ENCODE peak calls at places on chromosomes 6 and 20, in ten cellular contexts. F is ovary, T is pancreas, C is lung, D is cardiac muscle cell, V is lower lobe of right lung, K is endodermal cell, G is left ventricle myocardium inferior, M is A549, U is neural progenitor cell. O is an unnamed sample.

GRCh38 chr6:149783551-149783950 is 34.0 kb downstream of the PCMT1 start:
- DNase-seq in D (no peak), T (no peak), K (no peak), G (no peak), C (no peak), M (no peak), V (no peak), F (no peak), U (no peak), O (no peak)

GRCh38 chr6:53227847-53228246 is 79.2 kb upstream of the GCM1 start:
- DNase-seq in T (no peak), D (no peak), C (no peak), V (no peak), M (no peak), F (no peak), K (no peak), U (no peak), G (no peak), O (no peak)

GRCh38 chr6:37624121-37624520 is 73.6 kb downstream of the MDGA1 start:
- DNase-seq in V (no peak), C (no peak), M (peak; percentile 36), G (no peak), D (no peak), T (no peak), U (no peak), F (no peak), K (peak; percentile 34), O (no peak)

GRCh38 chr6:39451831-39452230 is 129.3 kb upstream of the KCNK16 start:
- DNase-seq in F (no peak), U (peak; percentile 10), K (peak; percentile 59), V (no peak), C (no peak), G (no peak), T (no peak), D (no peak), M (peak; percentile 1), O (no peak)

GRCh38 chr20:4720977-4721349 is 746 bp upstream of the PRND start:
- DNase-seq in F (no peak), K (peak; percentile 64), D (no peak), G (no peak), V (no peak), M (no peak), C (no peak), U (peak; percentile 37), T (no peak), O (no peak)

GRCh38 chr6:169738972-169739529 is 12.3 kb downstream of the DYNLT2 start:
- DNase-seq in C (no peak), U (no peak), T (no peak), K (no peak), V (no peak), G (no peak), D (no peak), M (no peak), F (no peak), O (no peak)

GRCh38 chr6:40376113-40376650 is 211.0 kb downstream of the LRFN2 start:
- DNase-seq in T (no peak), F (no peak), K (no peak), D (no peak), G (no peak), U (no peak), C (no peak), V (no peak), M (no peak), O (no peak)

GRCh38 chr6:13461805-13462204 is 25.6 kb downstream of the GFOD1 start:
- DNase-seq in C (peak; percentile 41), V (peak; percentile 76), G (no peak), T (no peak), F (no peak), D (no peak), U (no peak), M (no peak), K (peak; percentile 48), O (no peak)

GRCh38 chr6:169008641-169009040 is 245.0 kb downstream of the THBS2 start:
- DNase-seq in C (no peak), G (no peak), F (no peak), U (no peak), D (no peak), V (no peak), M (no peak), K (no peak), T (no peak), O (no peak)

GRCh38 chr6:128370072-128370471 is 150.3 kb downstream of the PTPRK start:
- DNase-seq in C (no peak), D (no peak), F (no peak), T (no peak), U (no peak), V (no peak), M (no peak), G (no peak), K (no peak), O (no peak)

GRCh38 chr6:163577404-163577803 is 162.9 kb downstream of the QKI start:
- DNase-seq in V (no peak), K (no peak), U (no peak), M (no peak), T (no peak), F (no peak), C (no peak), D (no peak), G (no peak), O (no peak)

GRCh38 chr6:79307321-79308036 is 73.0 kb upstream of the HMGN3 start:
- DNase-seq in K (no peak), D (no peak), U (no peak), G (no peak), M (no peak), V (no peak), C (no peak), F (no peak), T (no peak), O (no peak)

GRCh38 chr6:83615025-83615999 is 93.6 kb downstream of the SNAP91 start:
- DNase-seq in U (peak; percentile 71), V (no peak), K (peak; percentile 58), M (peak; percentile 36), C (no peak), D (peak; percentile 59), G (no peak), T (no peak), F (no peak), O (no peak)

GRCh38 chr6:11947063-11947462 is 65.0 kb upstream of the HIVEP1 start:
- DNase-seq in G (no peak), K (no peak), M (no peak), V (no peak), F (no peak), C (no peak), T (no peak), D (no peak), U (peak; percentile 21), O (no peak)

DNA sequence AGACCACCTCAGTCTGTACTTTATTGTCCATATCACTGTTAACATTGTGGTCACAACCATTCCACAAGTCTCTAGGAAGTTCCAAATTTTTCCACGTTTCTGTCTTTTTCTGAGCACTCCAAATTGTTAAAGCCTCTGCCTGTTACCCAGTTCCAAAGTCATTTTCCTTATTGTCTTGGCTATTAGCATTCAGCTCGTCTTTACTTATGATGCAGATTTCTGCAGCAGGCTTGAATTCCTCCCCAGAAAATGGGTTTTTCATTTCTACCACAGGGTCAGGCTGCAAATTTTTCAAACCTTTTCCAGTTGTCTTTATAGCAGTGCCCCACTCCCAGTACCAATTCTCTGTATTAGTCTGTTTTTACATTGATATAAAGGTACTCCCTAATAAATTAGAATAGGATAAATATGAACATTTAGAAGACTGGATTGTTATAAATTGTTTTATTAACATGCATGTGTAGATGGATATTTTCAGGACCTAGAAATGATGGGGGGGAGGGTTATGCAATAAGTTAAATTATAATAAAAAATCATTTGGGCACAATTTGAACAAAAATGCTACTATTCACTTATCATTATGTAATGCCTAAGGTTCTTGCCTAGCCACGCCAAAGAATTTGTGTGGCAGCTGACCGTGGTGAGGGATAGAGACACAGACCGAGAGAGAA is 595.3 kb upstream of the ADGRB3 start:
- DNase-seq in T (no peak), F (no peak), M (no peak), C (no peak), D (no peak), G (no peak), K (no peak), U (no peak), V (no peak), O (no peak)
- H3K4me1 ChIP-seq in T (no peaks in the 10 kb centered on the region), F (no peaks in the 10 kb centered on the region), M (no peaks in the 10 kb centered on the region), C (no peaks in the 10 kb centered on the region), D (no peaks in the 10 kb centered on the region), G (no peaks in the 10 kb centered on the region), K (no peaks in the 10 kb centered on the region), U (peaks cover 13% of the 10 kb centered on the region), V (no peaks in the 10 kb centered on the region), O (no peaks in the 10 kb centered on the region)

GRCh38 chr20:36859282-36859555 is 16.7 kb upstream of the TLDC2 start:
- DNase-seq in T (no peak), V (no peak), C (no peak), G (no peak), F (no peak), D (no peak), M (no peak), U (no peak), K (no peak), O (no peak)
- H3K4me1 ChIP-seq in T (no peaks in the 10 kb centered on the region), V (peaks cover 74% of the 10 kb centered on the region), C (peaks cover 11% of the 10 kb centered on the region), G (peaks cover 88% of the 10 kb centered on the region), F (peaks cover 35% of the 10 kb centered on the region), D (peaks cover 27% of the 10 kb centered on the region), M (peaks cover 54% of the 10 kb centered on the region), U (peaks cover 13% of the 10 kb centered on the region), K (peaks cover 21% of the 10 kb centered on the region), O (peaks cover 55% of the 10 kb centered on the region)

GRCh38 chr6:137230547-137230946 is 11.4 kb upstream of the IFNGR1 start:
- DNase-seq in U (no peak), K (no peak), F (no peak), G (no peak), D (no peak), C (no peak), M (no peak), V (no peak), T (no peak), O (no peak)
- H3K4me1 ChIP-seq in U (no peaks in the 10 kb centered on the region), K (no peaks in the 10 kb centered on the region), F (no peaks in the 10 kb centered on the region), G (peaks cover 74% of the 10 kb centered on the region), D (no peaks in the 10 kb centered on the region), C (no peaks in the 10 kb centered on the region), M (peaks cover 32% of the 10 kb centered on the region), V (peaks cover 93% of the 10 kb centered on the region), T (no peaks in the 10 kb centered on the region), O (peaks cover 22% of the 10 kb centered on the region)

DNA sequence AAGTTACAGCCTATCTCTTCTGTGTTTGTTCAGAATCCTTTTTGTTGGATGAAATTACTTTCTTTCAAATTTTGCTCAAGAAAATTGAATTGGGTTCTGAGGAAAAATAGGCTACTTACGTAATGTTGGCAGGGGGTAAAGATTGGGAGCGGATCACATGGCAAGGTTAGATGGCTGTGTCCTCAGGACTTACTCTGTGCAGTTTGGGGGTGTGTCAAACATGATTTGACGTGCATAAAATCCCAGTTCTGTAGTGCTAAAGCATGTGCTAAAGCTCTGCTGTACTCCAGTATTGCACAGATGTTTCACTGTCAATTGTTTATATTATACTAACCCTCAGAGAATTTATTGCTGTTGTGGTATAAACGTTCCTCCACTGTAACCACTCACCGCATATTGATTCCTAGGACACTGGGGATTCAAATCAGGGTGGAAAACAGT is 2.6 kb downstream of the NT5E start:
- DNase-seq in D (no peak), C (no peak), U (no peak), F (no peak), M (peak; percentile 28), V (no peak), K (no peak), T (no peak), G (no peak), O (no peak)
- H3K4me1 ChIP-seq in D (no peaks in the 10 kb centered on the region), C (no peaks in the 10 kb centered on the region), U (no peaks in the 10 kb centered on the region), F (peaks cover 9% of the 10 kb centered on the region), M (peaks cover 37% of the 10 kb centered on the region), V (peaks cover 37% of the 10 kb centered on the region), K (no peaks in the 10 kb centered on the region), T (peaks cover 7% of the 10 kb centered on the region), G (peaks cover 22% of the 10 kb centered on the region), O (peaks cover 9% of the 10 kb centered on the region)

O was measured in tibial nerve.